ENCODE peak calls at places on chromosomes 12 and 14, in four cellular contexts. J is foreskin fibroblast, P is heart left ventricle, Y is AG09309. K is an unnamed sample.

GRCh38 chr12:3152892-3153291 is 75.7 kb downstream of the TSPAN9 start:
- DNase-seq in J (no peak), P (no peak), Y (no peak), K (no peak)

GRCh38 chr14:100872241-100872640 is 31.3 kb downstream of the RTL1 start:
- DNase-seq in J (peak), P (peak), Y (no peak), K (no peak)

GRCh38 chr12:104623920-104624319 is 167.2 kb downstream of the CHST11 start:
- DNase-seq in J (no peak), P (no peak), Y (no peak), K (no peak)

GRCh38 chr14:69054030-69054429 is 74.9 kb upstream of the ACTN1 start:
- DNase-seq in P (no peak), J (no peak), Y (no peak), K (no peak)

GRCh38 chr12:71585218-71585617 is 78.4 kb downstream of the ZFC3H1 start:
- DNase-seq in P (no peak), Y (no peak), J (no peak), K (no peak)

GRCh38 chr12:51972849-51973273 is 21.4 kb downstream of the ACVR1B start:
- DNase-seq in J (peak), Y (peak), P (no peak), K (no peak)

GRCh38 chr12:113005759-113006158 is 27.4 kb downstream of the OAS2 start:
- DNase-seq in P (no peak), Y (no peak), J (no peak), K (no peak)

GRCh38 chr12:13250416-13250815 is 53.9 kb downstream of the EMP1 start:
- DNase-seq in J (peak), P (no peak), Y (no peak), K (no peak)

GRCh38 chr12:3305904-3306619 is 184.9 kb upstream of the PRMT8 start:
- DNase-seq in J (no peak), P (no peak), Y (no peak), K (no peak)

GRCh38 chr12:34394211-34395055 is 372.1 kb downstream of the ALG10 start:
- DNase-seq in P (peak), J (no peak), Y (no peak), K (no peak)

GRCh38 chr12:118327381-118327780 is 45.3 kb downstream of the TAOK3 start:
- DNase-seq in P (no peak), Y (no peak), J (no peak), K (no peak)

GRCh38 chr14:53842938-53843337 is 113.7 kb downstream of the BMP4 start:
- DNase-seq in P (no peak), J (peak), Y (peak), K (no peak)

GRCh38 chr12:100127766-100128508 is 14.7 kb downstream of the BLTP3B start:
- DNase-seq in P (no peak), Y (peak), J (peak), K (no peak)

GRCh38 chr12:82757059-82757458 is 70.4 kb downstream of the TMTC2 start:
- DNase-seq in P (no peak), Y (no peak), J (peak), K (no peak)

GRCh38 chr12:69657376-69658137 is 41.5 kb downstream of the BEST3 start:
- DNase-seq in Y (no peak), J (peak), P (no peak), K (no peak)

GRCh38 chr14:76050797-76051392 is 65.3 kb downstream of the IFT43 start:
- DNase-seq in Y (peak), P (no peak), J (peak), K (peak)

GRCh38 chr12:78181544-78182162 is 351.0 kb downstream of the NAV3 start:
- DNase-seq in J (peak), P (no peak), Y (no peak), K (no peak)

GRCh38 chr12:123223241-123223668 is 9.7 kb downstream of the MPHOSPH9 start:
- DNase-seq in J (no peak), Y (no peak), P (no peak), K (no peak)

GRCh38 chr12:13133886-13134285 is 30.4 kb upstream of the GSG1 start:
- DNase-seq in J (no peak), Y (no peak), P (no peak), K (no peak)

GRCh38 chr14:51732494-51733080 is 80.9 kb downstream of the FRMD6 start:
- DNase-seq in P (no peak), J (peak), Y (no peak), K (no peak)

GRCh38 chr14:64708148-64709004 is 4.2 kb downstream of the PLEKHG3 start:
- DNase-seq in P (peak), Y (no peak), J (no peak), K (no peak)

DNA sequence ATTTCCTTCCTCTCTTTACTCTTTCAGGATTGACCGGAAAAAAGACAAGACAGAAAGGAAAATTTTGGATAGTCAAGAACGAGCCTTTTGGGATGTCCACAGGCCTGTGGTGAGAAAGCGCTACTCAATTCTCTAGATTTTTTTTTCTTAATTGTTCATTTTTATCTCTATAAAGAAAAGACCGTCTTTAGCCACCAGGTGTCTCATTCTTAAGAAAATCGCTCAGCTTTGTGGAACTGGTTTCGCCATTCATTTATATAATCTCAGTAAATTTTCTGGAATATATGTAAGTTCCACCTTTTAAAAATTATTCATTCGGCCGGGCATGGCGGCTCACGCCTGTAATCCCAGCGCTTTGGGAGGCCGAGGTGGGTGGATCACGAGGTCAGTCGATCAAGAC is 421.1 kb downstream of the DPF3 start:
- DNase-seq in Y (no peak), J (no peak), P (no peak), K (no peak)
- TF ChIP-seq CTCF in Y (no peak), J (no peak), P (no peak), K (no peak)

GRCh38 chr12:40031965-40032364 is 73.9 kb downstream of the SLC2A13 start:
- DNase-seq in Y (no peak), J (no peak), P (no peak), K (no peak)
- TF ChIP-seq CTCF in Y (no peak), J (no peak), P (no peak), K (no peak)

DNA sequence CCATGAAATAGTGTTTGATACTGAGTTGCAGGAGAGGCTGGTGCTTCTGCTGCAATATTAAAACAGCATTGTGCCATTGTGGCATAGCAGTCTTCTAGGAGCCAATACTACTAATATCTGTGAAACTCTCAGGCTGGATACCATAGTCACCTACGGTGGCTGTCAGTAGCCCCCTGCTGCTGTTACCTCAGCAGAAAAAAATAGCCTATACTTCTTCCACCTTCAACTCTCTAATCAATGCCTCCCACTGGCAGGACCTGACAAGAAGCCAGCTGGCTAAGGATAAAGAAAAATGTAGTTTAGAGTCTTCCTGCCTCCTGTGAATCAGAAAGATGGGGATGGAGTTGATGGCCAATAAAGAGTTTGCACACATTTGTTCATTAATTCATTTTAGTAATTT is 91.6 kb downstream of the PDE3A start:
- DNase-seq in P (no peak), J (no peak), Y (no peak), K (no peak)
- TF ChIP-seq CTCF in P (no peak), J (no peak), Y (no peak), K (no peak)

GRCh38 chr14:24093901-24094838 is at the start of gene PCK2:
- DNase-seq in P (peak), J (peak), Y (peak), K (peak)
- TF ChIP-seq CTCF in P (no peak), J (no peak), Y (peak), K (no peak)

GRCh38 chr12:77045183-77045582 is 20.2 kb downstream of the E2F7 start:
- DNase-seq in Y (no peak), P (no peak), J (no peak), K (no peak)

GRCh38 chr12:77049767-77050353 is 15.5 kb downstream of the E2F7 start:
- DNase-seq in J (peak), Y (no peak), P (no peak), K (no peak)

GRCh38 chr12:77042834-77043233 is 22.5 kb downstream of the E2F7 start:
- DNase-seq in P (no peak), Y (no peak), J (no peak), K (no peak)

GRCh38 chr12:77053259-77053658 is 12.1 kb downstream of the E2F7 start:
- DNase-seq in J (no peak), Y (no peak), P (no peak), K (no peak)

GRCh38 chr12:77047341-77048202 is 17.8 kb downstream of the E2F7 start:
- DNase-seq in P (no peak), Y (no peak), J (peak), K (no peak)
- TF ChIP-seq CTCF in P (no peak), Y (no peak), J (peak), K (no peak)

GRCh38 chr12:58443273-58443980 is 476.9 kb downstream of the LRIG3 start:
- DNase-seq in Y (no peak), P (no peak), J (peak), K (no peak)
- TF ChIP-seq CTCF in Y (peak), P (peak), J (peak), K (peak)

DNA sequence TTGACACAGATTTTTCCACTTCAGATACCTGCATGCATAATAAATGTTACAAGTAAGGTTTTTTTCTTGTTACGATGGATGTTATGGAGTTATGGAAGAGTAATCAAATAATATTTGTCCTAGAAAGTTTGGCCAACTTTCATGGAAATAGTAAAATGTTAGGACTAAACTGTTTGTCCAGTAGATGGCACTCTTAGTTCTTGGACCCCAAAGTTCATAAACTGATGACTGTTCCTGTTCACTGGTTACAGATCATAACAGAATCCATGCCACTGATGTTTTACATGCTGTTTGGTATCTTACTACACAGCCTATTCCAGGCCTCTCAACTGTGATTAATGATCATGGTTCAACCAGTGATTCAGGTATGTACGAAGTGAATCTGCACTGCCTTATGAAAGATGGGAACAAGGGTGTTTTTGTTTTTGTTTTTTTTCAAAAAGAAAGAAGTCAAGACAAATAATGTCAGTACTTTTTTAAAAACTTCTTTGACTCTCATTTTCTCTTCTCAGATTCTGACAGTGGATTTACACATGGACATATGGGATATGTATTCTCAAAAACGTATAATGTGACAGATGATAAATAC is 48.8 kb upstream of the SLCO1C1 start:
- DNase-seq in J (peak), Y (peak), P (no peak), K (no peak)
- TF ChIP-seq CTCF in J (peak), Y (peak), P (peak), K (peak)

DNA sequence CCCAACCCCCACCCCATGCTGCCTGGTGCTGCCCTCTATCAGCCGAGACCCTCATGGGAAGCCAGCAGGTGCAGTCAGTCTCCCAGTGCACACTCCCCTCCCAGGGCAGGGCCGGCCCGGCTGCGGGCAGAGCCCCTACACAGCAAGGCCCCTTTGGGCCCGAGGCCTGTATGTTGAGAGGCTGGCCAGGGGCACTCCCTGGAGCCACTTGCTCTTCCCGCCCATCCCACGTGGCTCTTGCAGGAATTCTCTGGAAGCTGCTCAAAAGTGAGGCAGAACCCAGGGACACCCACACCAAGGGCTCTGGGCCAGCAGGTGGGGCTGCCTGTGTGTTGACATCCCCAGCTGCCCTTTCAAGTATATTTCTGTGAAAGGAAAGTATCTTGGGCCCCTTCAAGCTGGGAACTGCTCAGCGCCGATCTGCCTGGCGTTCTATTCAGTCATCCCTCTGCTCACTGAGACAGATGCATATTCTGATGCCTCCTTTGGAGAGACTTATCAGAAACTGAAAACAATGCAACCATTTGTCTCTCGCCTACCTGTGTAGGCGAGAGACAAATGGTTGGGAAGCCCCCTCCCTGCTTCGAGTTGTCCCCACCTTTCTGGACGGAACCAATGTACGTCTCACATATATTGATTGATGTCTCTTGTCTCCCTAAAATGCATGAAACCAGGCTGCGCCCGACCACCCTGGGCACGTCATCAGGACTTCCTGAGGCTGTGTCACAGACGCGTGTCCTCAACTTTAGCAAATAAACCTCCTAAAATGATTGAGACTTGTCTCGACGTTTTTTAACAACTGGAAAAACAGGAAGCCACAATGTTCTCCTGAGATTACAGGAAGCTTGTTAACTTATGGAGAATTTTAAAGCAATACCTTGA is 6.0 kb downstream of the GPR132 start:
- DNase-seq in P (no peak), Y (no peak), J (no peak), K (no peak)
- TF ChIP-seq CTCF in P (no peak), Y (no peak), J (no peak), K (peak)

GRCh38 chr12:114608509-114608908 is 75.5 kb downstream of the TBX3 start:
- DNase-seq in P (no peak), J (no peak), Y (no peak), K (no peak)

GRCh38 chr12:114614040-114614439 is 69.9 kb downstream of the TBX3 start:
- DNase-seq in J (no peak), P (no peak), Y (no peak), K (no peak)

GRCh38 chr12:114616081-114616480 is 67.9 kb downstream of the TBX3 start:
- DNase-seq in P (no peak), Y (no peak), J (no peak), K (no peak)

GRCh38 chr12:114612062-114612461 is 71.9 kb downstream of the TBX3 start:
- DNase-seq in Y (no peak), P (no peak), J (no peak), K (no peak)

GRCh38 chr12:114611145-114612018 is 72.6 kb downstream of the TBX3 start:
- DNase-seq in J (no peak), P (no peak), Y (no peak), K (no peak)
- TF ChIP-seq CTCF in J (no peak), P (no peak), Y (no peak), K (no peak)